ENCODE peak calls at places on chromosome X, in seven cellular contexts. K is HCEC 1CT; M is T-helper 2 cell; R is stimulated activated CD4-positive, alpha-beta T cell treated with anti-CD3 and anti-CD28 coated beads, Interleukin-4, amount 100 ng/mL, for 48 hours; O is T-helper 17 cell; Q is mucosa of descending colon; H is memory B cell. W is an unnamed sample.

GRCh38 chrX:8305336-8305735 is 134.3 kb upstream of the VCX2 start:
- DNase-seq in K (no peak), M (no peak), R (no peak), O (no peak), Q (no peak), H (no peak), W (no peak)

GRCh38 chrX:72604705-72605104 is 32.1 kb upstream of the HDAC8 start:
- DNase-seq in K (no peak), M (peak; percentile 1), R (no peak), O (no peak), Q (no peak), H (no peak), W (no peak)

GRCh38 chrX:53479295-53479694 is 45.1 kb upstream of the HSD17B10 start:
- DNase-seq in K (peak; percentile 0), M (peak; percentile 19), R (no peak), O (no peak), Q (no peak), H (no peak), W (no peak)

GRCh38 chrX:153455571-153455970 is 9.7 kb upstream of the TREX2 start:
- DNase-seq in K (no peak), M (no peak), R (no peak), O (no peak), Q (no peak), H (no peak), W (no peak)

GRCh38 chrX:120286733-120287512 is 24.3 kb downstream of the TMEM255A start:
- DNase-seq in K (no peak), M (no peak), R (no peak), O (no peak), Q (no peak), H (no peak), W (no peak)

GRCh38 chrX:130109429-130110378 is 593 bp downstream of the ELF4 start:
- DNase-seq in K (peak; percentile 19), M (peak; percentile 17), R (no peak), O (no peak), Q (peak; percentile 49), H (no peak), W (no peak)

GRCh38 chrX:43882294-43882681 is at the start of gene MAOB:
- DNase-seq in K (no peak), M (peak; percentile 62), R (no peak), O (no peak), Q (peak; percentile 62), H (no peak), W (no peak)

GRCh38 chrX:39859991-39860861 is 237.5 kb downstream of the BCOR start:
- DNase-seq in K (peak; percentile 66), M (peak; percentile 97), R (peak; percentile 78), O (no peak), Q (peak; percentile 28), H (no peak), W (peak; percentile 20)

GRCh38 chrX:12994321-12994720 is 19.4 kb downstream of the TMSB4X start:
- DNase-seq in K (no peak), M (no peak), R (no peak), O (no peak), Q (no peak), H (no peak), W (no peak)

GRCh38 chrX:131812847-131813825 is 210.0 kb upstream of the STK26 start:
- DNase-seq in K (no peak), M (peak; percentile 82), R (peak; percentile 37), O (peak; percentile 19), Q (no peak), H (peak; percentile 88), W (peak; percentile 79)

GRCh38 chrX:1401611-1402430 is 9.9 kb upstream of the SLC25A6 start:
- DNase-seq in K (no peak), M (no peak), R (no peak), O (no peak), Q (peak; percentile 26), H (no peak), W (no peak)

GRCh38 chrX:36898301-36898700 is 109.9 kb upstream of the FAM47C start:
- DNase-seq in K (no peak), M (no peak), R (no peak), O (no peak), Q (no peak), H (no peak), W (peak; percentile 28)

GRCh38 chrX:130628522-130628921 is 226.7 kb downstream of the RBMX2 start:
- DNase-seq in K (no peak), M (no peak), R (no peak), O (no peak), Q (no peak), H (no peak), W (no peak)

GRCh38 chrX:53000447-53001208 is 42.3 kb upstream of the FAM156A start:
- DNase-seq in K (no peak), M (peak; percentile 15), R (no peak), O (no peak), Q (no peak), H (no peak), W (no peak)

GRCh38 chrX:66200855-66201795 is 37.1 kb downstream of the HEPH start:
- DNase-seq in K (peak; percentile 6), M (peak; percentile 18), R (no peak), O (no peak), Q (peak; percentile 58), H (no peak), W (peak; percentile 25)

GRCh38 chrX:16786791-16787735 is 797 bp downstream of the TXLNG start:
- DNase-seq in K (peak; percentile 29), M (peak; percentile 54), R (peak; percentile 23), O (peak; percentile 28), Q (peak; percentile 57), H (peak; percentile 59), W (no peak)

GRCh38 chrX:133923113-133923512 is 62.3 kb downstream of the GPC3 start:
- DNase-seq in K (no peak), M (peak; percentile 75), R (no peak), O (no peak), Q (no peak), H (no peak), W (no peak)

GRCh38 chrX:99301990-99302389 is 1108.1 kb downstream of the PCDH19 start:
- DNase-seq in K (no peak), M (no peak), R (no peak), O (no peak), Q (no peak), H (no peak), W (no peak)

GRCh38 chrX:23344208-23344903 is 9.7 kb downstream of the PTCHD1 start:
- DNase-seq in K (no peak), M (no peak), R (no peak), O (no peak), Q (no peak), H (no peak), W (no peak)

GRCh38 chrX:2188316-2188715 is 312.5 kb downstream of the DHRSX start:
- DNase-seq in K (no peak), M (no peak), R (no peak), O (no peak), Q (no peak), H (no peak), W (no peak)

GRCh38 chrX:3184176-3184930 is 143.1 kb downstream of the ARSF start:
- DNase-seq in K (peak; percentile 85), M (no peak), R (no peak), O (no peak), Q (no peak), H (no peak), W (peak; percentile 58)

GRCh38 chrX:30301977-30302376 is 7.2 kb downstream of the NR0B1 start:
- DNase-seq in K (no peak), M (no peak), R (no peak), O (no peak), Q (no peak), H (no peak), W (peak; percentile 27)

GRCh38 chrX:15675490-15675921 is 10.9 kb upstream of the CLTRN start:
- DNase-seq in K (no peak), M (peak; percentile 84), R (peak; percentile 77), O (peak; percentile 66), Q (peak; percentile 86), H (no peak), W (peak; percentile 85)

GRCh38 chrX:109596015-109596414 is 29.0 kb downstream of the KCNE5 start:
- DNase-seq in K (no peak), M (no peak), R (no peak), O (no peak), Q (no peak), H (no peak), W (no peak)

GRCh38 chrX:103254171-103254824 is 657 bp downstream of the TCEAL8 start:
- DNase-seq in K (peak; percentile 18), M (peak; percentile 61), R (peak; percentile 34), O (peak; percentile 8), Q (peak; percentile 65), H (no peak), W (peak; percentile 27)

GRCh38 chrX:31287861-31288260 is 216.0 kb upstream of the FTHL17 start:
- DNase-seq in K (no peak), M (no peak), R (no peak), O (no peak), Q (no peak), H (no peak), W (no peak)

GRCh38 chrX:149950681-149951080 is 12.4 kb upstream of the EOLA2 start:
- DNase-seq in K (peak; percentile 18), M (peak; percentile 21), R (no peak), O (no peak), Q (no peak), H (no peak), W (peak; percentile 54)

GRCh38 chrX:151970661-151971060 is 3.8 kb downstream of the GABRE start:
- DNase-seq in K (peak; percentile 86), M (no peak), R (no peak), O (no peak), Q (peak; percentile 36), H (no peak), W (peak; percentile 80)

GRCh38 chrX:68880846-68881513 is 52.2 kb downstream of the EFNB1 start:
- DNase-seq in K (no peak), M (no peak), R (no peak), O (no peak), Q (no peak), H (no peak), W (no peak)